ENCODE peak calls at places on chromosomes 7 and 10, in ten cellular contexts. C, S, P, U, Z, E, R, B, D and H are unnamed samples.
A peak's percentile ranks its signal among the peaks of the same experiment; 100 is the strongest.

GRCh38 chr7:14637968-14638367 is 264.6 kb downstream of the DGKB start:
- DNase-seq in D (no peak), C (no peak), P (no peak), R (no peak), E (no peak), U (no peak), Z (no peak), B (no peak), S (no peak), H (no peak)

GRCh38 chr7:101017099-101017777 is 2.6 kb upstream of the MUC17 start:
- DNase-seq in Z (peak; percentile 88), U (peak; percentile 68), R (peak; percentile 70), D (peak; percentile 56), E (peak; percentile 41), P (peak; percentile 30), C (peak; percentile 47), B (peak; percentile 71), S (peak; percentile 93), H (peak; percentile 71)

GRCh38 chr10:48900296-48900695 is 39.3 kb downstream of the LRRC18 start:
- DNase-seq in B (peak; percentile 24), S (no peak), D (no peak), R (no peak), E (no peak), U (no peak), Z (no peak), P (no peak), C (no peak), H (no peak)

GRCh38 chr7:90838799-90839198 is 242.7 kb downstream of the CDK14 start:
- DNase-seq in P (no peak), S (peak; percentile 11), E (no peak), B (no peak), U (no peak), D (no peak), Z (no peak), C (no peak), R (no peak), H (peak; percentile 1)

GRCh38 chr7:18638594-18639452 is 143.3 kb downstream of the HDAC9 start:
- DNase-seq in R (no peak), S (no peak), C (peak; percentile 31), D (no peak), Z (no peak), U (no peak), E (no peak), P (peak; percentile 66), B (peak; percentile 58), H (no peak)

GRCh38 chr7:92589056-92589455 is 1.1 kb downstream of the FAM133B start:
- DNase-seq in S (no peak), U (no peak), P (no peak), C (no peak), R (no peak), B (no peak), D (no peak), E (no peak), Z (no peak), H (no peak)

GRCh38 chr7:130154501-130155317 is 50.5 kb downstream of the TMEM209 start:
- DNase-seq in R (no peak), E (no peak), U (peak; percentile 36), P (no peak), D (no peak), C (no peak), B (no peak), S (no peak), Z (no peak), H (peak; percentile 21)

GRCh38 chr10:13414855-13415254 is 66.8 kb upstream of the SEPHS1 start:
- DNase-seq in C (no peak), B (no peak), P (no peak), Z (peak; percentile 10), E (no peak), U (no peak), R (no peak), D (no peak), S (peak; percentile 42), H (no peak)

DNA sequence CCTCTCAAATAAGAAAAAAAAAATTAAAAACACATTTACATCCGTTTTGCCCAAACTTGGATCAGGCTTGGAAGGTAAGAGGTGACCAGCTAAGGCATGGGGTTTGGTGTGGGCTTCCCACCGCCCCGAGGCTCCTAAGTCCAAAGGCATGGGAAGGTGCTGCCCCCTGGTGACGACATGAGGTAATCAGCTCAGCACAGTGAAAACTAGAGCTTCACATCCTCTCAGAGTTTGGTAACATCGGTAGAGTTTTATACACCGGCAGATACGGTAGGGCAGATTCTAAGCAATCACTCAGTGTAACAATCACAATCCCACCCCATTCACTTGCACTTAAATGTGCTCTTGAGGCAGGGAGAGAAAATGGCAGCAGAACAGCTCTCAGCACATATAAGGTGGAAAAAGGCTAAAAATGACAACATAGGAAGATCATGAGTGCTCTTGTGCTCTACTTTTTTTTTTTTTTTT is 266.6 kb downstream of the ELMO1 start:
- DNase-seq in U (peak; percentile 77), R (peak; percentile 67), Z (peak; percentile 82), D (peak; percentile 32), S (peak; percentile 70), B (peak; percentile 60), C (peak; percentile 71), E (peak; percentile 34), P (peak; percentile 48), H (peak; percentile 61)
- H3K4me3 ChIP-seq in U (no peak overlapping the region), R (no peak overlapping the region), Z (no peak overlapping the region), D (no peak overlapping the region), S (no peak overlapping the region), B (no peak overlapping the region), C (no peak overlapping the region), E (peak overlapping the region; percentile 8), P (peak overlapping the region; percentile 35), H (no peak overlapping the region)

GRCh38 chr7:113298501-113298900 is 180.1 kb upstream of the SMIM30 start:
- DNase-seq in S (no peak), Z (no peak), R (no peak), P (no peak), E (no peak), D (no peak), B (no peak), C (no peak), U (no peak), H (no peak)

GRCh38 chr7:113292105-113292504 is 173.8 kb upstream of the SMIM30 start:
- DNase-seq in B (no peak), U (no peak), D (no peak), C (no peak), S (no peak), R (no peak), P (no peak), E (no peak), Z (no peak), H (no peak)

GRCh38 chr7:113299748-113300147 is 181.4 kb upstream of the SMIM30 start:
- DNase-seq in Z (no peak), C (no peak), R (no peak), D (no peak), S (no peak), B (no peak), U (no peak), E (no peak), P (no peak), H (no peak)

GRCh38 chr7:113291058-113291457 is 172.7 kb upstream of the SMIM30 start:
- DNase-seq in C (no peak), S (no peak), E (no peak), D (no peak), Z (no peak), P (no peak), R (no peak), B (no peak), U (no peak), H (no peak)

GRCh38 chr7:113294750-113295149 is 176.4 kb upstream of the SMIM30 start:
- DNase-seq in U (no peak), B (no peak), Z (no peak), P (no peak), R (no peak), S (no peak), E (no peak), C (no peak), D (no peak), H (no peak)
- H3K4me3 ChIP-seq in U (no peak overlapping the region), B (no peak overlapping the region), Z (no peak overlapping the region), P (no peak overlapping the region), R (no peak overlapping the region), S (no peak overlapping the region), E (no peak overlapping the region), C (no peak overlapping the region), D (no peak overlapping the region), H (no peak overlapping the region)

GRCh38 chr7:31974351-31974750 is 95.9 kb downstream of the PDE1C start:
- DNase-seq in Z (no peak), E (no peak), P (no peak), S (no peak), B (no peak), D (no peak), R (no peak), C (no peak), U (no peak), H (no peak)
- H3K4me3 ChIP-seq in Z (no peak overlapping the region), E (no peak overlapping the region), P (no peak overlapping the region), S (no peak overlapping the region), B (no peak overlapping the region), D (no peak overlapping the region), R (no peak overlapping the region), C (no peak overlapping the region), U (no peak overlapping the region), H (no peak overlapping the region)

GRCh38 chr10:58518775-58519174 is 6.1 kb downstream of the BICC1 start:
- DNase-seq in D (no peak), U (no peak), S (peak; percentile 72), C (no peak), R (no peak), P (peak; percentile 82), B (no peak), E (no peak), Z (no peak), H (no peak)

GRCh38 chr10:58517481-58518355 is 5.0 kb downstream of the BICC1 start:
- DNase-seq in U (no peak), Z (no peak), R (no peak), E (no peak), S (no peak), P (no peak), C (no peak), B (no peak), D (no peak), H (no peak)

GRCh38 chr10:58515296-58515956 is 2.8 kb downstream of the BICC1 start:
- DNase-seq in Z (no peak), U (no peak), C (no peak), S (peak; percentile 66), B (no peak), E (no peak), P (no peak), D (no peak), R (no peak), H (no peak)

GRCh38 chr10:58516118-58516517 is 3.4 kb downstream of the BICC1 start:
- DNase-seq in C (no peak), D (no peak), E (no peak), P (peak; percentile 92), B (no peak), Z (no peak), U (no peak), S (peak; percentile 79), R (no peak), H (no peak)

DNA sequence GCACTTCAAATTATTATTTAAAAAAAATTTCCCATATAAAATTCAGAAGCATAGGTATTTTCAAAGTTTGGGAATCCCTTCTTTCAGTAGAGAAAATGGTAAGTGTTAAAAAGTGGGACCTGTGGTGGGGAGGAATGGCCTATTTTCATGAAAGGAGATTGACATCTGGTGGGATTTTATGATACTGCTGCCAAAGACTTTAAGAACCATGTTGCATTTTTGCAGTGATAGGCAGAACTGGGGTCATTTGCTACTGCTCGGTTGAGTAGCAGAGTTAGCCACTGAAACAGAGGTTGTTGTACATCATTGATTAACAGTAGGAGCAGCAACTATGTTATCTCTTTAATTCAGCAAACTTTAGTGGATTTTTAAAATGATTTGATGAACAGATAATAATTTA is 4.4 kb downstream of the BICC1 start:
- DNase-seq in R (no peak), C (no peak), E (no peak), B (no peak), S (peak; percentile 39), Z (no peak), P (peak; percentile 67), U (no peak), D (no peak), H (no peak)
- H3K4me3 ChIP-seq in R (no peak overlapping the region), C (no peak overlapping the region), E (no peak overlapping the region), B (no peak overlapping the region), S (peak overlapping the region; percentile 69), Z (no peak overlapping the region), P (peak overlapping the region; percentile 92), U (no peak overlapping the region), D (no peak overlapping the region), H (no peak overlapping the region)